ENCODE peak calls at places on chromosomes 12 and 14, in five cellular contexts. One of them, this sample, is unnamed.
A peak's percentile ranks its signal among the peaks of the same experiment; 100 is the strongest.

GRCh38 chr12:20415013-20415412 is 46.7 kb downstream of the PDE3A start:
- DNase-seq in epithelial cell of esophagus: no peak
- DNase-seq in progenitor cell of endocrine pancreas: no peak
- DNase-seq in endothelial cell: no peak
- DNase-seq in H9: no peak
- DNase-seq in this sample: no peak

GRCh38 chr14:92501891-92502351 is 11.7 kb upstream of the RIN3 start:
- DNase-seq in progenitor cell of endocrine pancreas: no peak
- DNase-seq in endothelial cell: no peak
- DNase-seq in epithelial cell of esophagus: no peak
- DNase-seq in H9: no peak
- DNase-seq in this sample: peak; percentile 13

GRCh38 chr14:71338153-71338552 is 430.9 kb downstream of the PCNX1 start:
- DNase-seq in epithelial cell of esophagus: no peak
- DNase-seq in H9: no peak
- DNase-seq in progenitor cell of endocrine pancreas: no peak
- DNase-seq in endothelial cell: no peak
- DNase-seq in this sample: no peak

GRCh38 chr12:6376079-6376941 is 947 bp upstream of the SCNN1A start:
- DNase-seq in H9: peak; percentile 83
- DNase-seq in endothelial cell: peak; percentile 66
- DNase-seq in progenitor cell of endocrine pancreas: no peak
- DNase-seq in epithelial cell of esophagus: peak; percentile 60
- DNase-seq in this sample: peak; percentile 97

GRCh38 chr12:12323606-12324005 is 26.4 kb downstream of the MANSC1 start:
- DNase-seq in H9: no peak
- DNase-seq in progenitor cell of endocrine pancreas: no peak
- DNase-seq in endothelial cell: no peak
- DNase-seq in epithelial cell of esophagus: no peak
- DNase-seq in this sample: no peak

GRCh38 chr12:34391771-34392581 is 369.7 kb downstream of the ALG10 start:
- DNase-seq in epithelial cell of esophagus: no peak
- DNase-seq in endothelial cell: no peak
- DNase-seq in progenitor cell of endocrine pancreas: no peak
- DNase-seq in H9: no peak
- DNase-seq in this sample: no peak

GRCh38 chr12:98635657-98636323 is 8.8 kb downstream of the IKBIP start:
- DNase-seq in endothelial cell: no peak
- DNase-seq in epithelial cell of esophagus: peak; percentile 89
- DNase-seq in H9: no peak
- DNase-seq in progenitor cell of endocrine pancreas: no peak
- DNase-seq in this sample: peak; percentile 78

GRCh38 chr12:95998611-95999300 is 2.6 kb upstream of the HAL start:
- DNase-seq in endothelial cell: peak; percentile 25
- DNase-seq in progenitor cell of endocrine pancreas: no peak
- DNase-seq in epithelial cell of esophagus: peak; percentile 67
- DNase-seq in H9: peak; percentile 64
- DNase-seq in this sample: peak; percentile 68

GRCh38 chr14:55977346-55977745 is 140.9 kb upstream of the PELI2 start:
- DNase-seq in H9: no peak
- DNase-seq in endothelial cell: no peak
- DNase-seq in epithelial cell of esophagus: no peak
- DNase-seq in progenitor cell of endocrine pancreas: no peak
- DNase-seq in this sample: no peak

GRCh38 chr14:26917086-26917485 is 319.3 kb upstream of the NOVA1 start:
- DNase-seq in progenitor cell of endocrine pancreas: no peak
- DNase-seq in epithelial cell of esophagus: peak; percentile 56
- DNase-seq in endothelial cell: no peak
- DNase-seq in H9: no peak
- DNase-seq in this sample: peak; percentile 44

GRCh38 chr12:59372971-59373370 is 222.9 kb upstream of the SLC16A7 start:
- DNase-seq in epithelial cell of esophagus: peak; percentile 42
- DNase-seq in H9: peak; percentile 60
- DNase-seq in endothelial cell: peak; percentile 30
- DNase-seq in progenitor cell of endocrine pancreas: no peak
- DNase-seq in this sample: peak; percentile 34

GRCh38 chr12:25992026-25992782 is 33.7 kb downstream of the RASSF8 start:
- DNase-seq in endothelial cell: no peak
- DNase-seq in epithelial cell of esophagus: peak; percentile 80
- DNase-seq in progenitor cell of endocrine pancreas: no peak
- DNase-seq in H9: no peak
- DNase-seq in this sample: peak; percentile 53

GRCh38 chr12:124114316-124114715 is 141.3 kb downstream of the ZNF664 start:
- DNase-seq in endothelial cell: no peak
- DNase-seq in progenitor cell of endocrine pancreas: no peak
- DNase-seq in epithelial cell of esophagus: no peak
- DNase-seq in H9: no peak
- DNase-seq in this sample: no peak

GRCh38 chr12:46370792-46371717 is 1.5 kb downstream of the SLC38A2 start:
- DNase-seq in epithelial cell of esophagus: peak; percentile 78
- DNase-seq in H9: peak; percentile 91
- DNase-seq in endothelial cell: peak; percentile 96
- DNase-seq in progenitor cell of endocrine pancreas: peak; percentile 88
- DNase-seq in this sample: peak; percentile 89

GRCh38 chr12:65603428-65604351 is 220.6 kb upstream of the HMGA2 start:
- DNase-seq in H9: no peak
- DNase-seq in progenitor cell of endocrine pancreas: no peak
- DNase-seq in epithelial cell of esophagus: peak; percentile 73
- DNase-seq in endothelial cell: no peak
- DNase-seq in this sample: peak; percentile 91

GRCh38 chr12:103881261-103881660 is 40.2 kb upstream of the NT5DC3 start:
- DNase-seq in progenitor cell of endocrine pancreas: no peak
- DNase-seq in epithelial cell of esophagus: no peak
- DNase-seq in H9: no peak
- DNase-seq in endothelial cell: no peak
- DNase-seq in this sample: no peak

GRCh38 chr12:91877022-91877421 is 268.6 kb downstream of the BTG1 start:
- DNase-seq in H9: no peak
- DNase-seq in progenitor cell of endocrine pancreas: no peak
- DNase-seq in epithelial cell of esophagus: peak; percentile 16
- DNase-seq in endothelial cell: no peak
- DNase-seq in this sample: no peak

GRCh38 chr14:63573579-63573978 is 30.4 kb upstream of the PPP2R5E start:
- DNase-seq in epithelial cell of esophagus: peak; percentile 36
- DNase-seq in progenitor cell of endocrine pancreas: no peak
- DNase-seq in H9: no peak
- DNase-seq in endothelial cell: no peak
- DNase-seq in this sample: no peak

GRCh38 chr14:28987516-28987915 is 220.9 kb downstream of the FOXG1 start:
- DNase-seq in progenitor cell of endocrine pancreas: no peak
- DNase-seq in H9: no peak
- DNase-seq in endothelial cell: no peak
- DNase-seq in epithelial cell of esophagus: peak; percentile 12
- DNase-seq in this sample: peak; percentile 5

GRCh38 chr12:6387541-6387940 is 3.6 kb downstream of the LTBR start:
- DNase-seq in endothelial cell: no peak
- DNase-seq in epithelial cell of esophagus: no peak
- DNase-seq in progenitor cell of endocrine pancreas: no peak
- DNase-seq in H9: peak; percentile 34
- DNase-seq in this sample: no peak

GRCh38 chr12:97805086-97805485 is 342.5 kb downstream of the RMST start:
- DNase-seq in H9: no peak
- DNase-seq in progenitor cell of endocrine pancreas: no peak
- DNase-seq in epithelial cell of esophagus: no peak
- DNase-seq in endothelial cell: no peak
- DNase-seq in this sample: no peak

GRCh38 chr12:116996648-116997047 is 85.9 kb downstream of the FBXW8 start:
- DNase-seq in endothelial cell: no peak
- DNase-seq in progenitor cell of endocrine pancreas: no peak
- DNase-seq in epithelial cell of esophagus: no peak
- DNase-seq in H9: no peak
- DNase-seq in this sample: no peak

GRCh38 chr12:4833511-4833910 is 76.2 kb upstream of the KCNA1 start:
- DNase-seq in epithelial cell of esophagus: no peak
- DNase-seq in H9: no peak
- DNase-seq in endothelial cell: no peak
- DNase-seq in progenitor cell of endocrine pancreas: no peak
- DNase-seq in this sample: no peak

GRCh38 chr12:120321382-120322202 is 6.0 kb downstream of the PLA2G1B start:
- DNase-seq in epithelial cell of esophagus: no peak
- DNase-seq in progenitor cell of endocrine pancreas: no peak
- DNase-seq in endothelial cell: no peak
- DNase-seq in H9: no peak
- DNase-seq in this sample: no peak

GRCh38 chr12:68245071-68246021 is 8.1 kb downstream of the IL22 start:
- DNase-seq in endothelial cell: no peak
- DNase-seq in H9: no peak
- DNase-seq in progenitor cell of endocrine pancreas: no peak
- DNase-seq in epithelial cell of esophagus: no peak
- DNase-seq in this sample: no peak

GRCh38 chr12:30515351-30515750 is 180.3 kb downstream of the IPO8 start:
- DNase-seq in endothelial cell: no peak
- DNase-seq in H9: no peak
- DNase-seq in progenitor cell of endocrine pancreas: no peak
- DNase-seq in epithelial cell of esophagus: no peak
- DNase-seq in this sample: peak; percentile 3

GRCh38 chr12:106632797-106633450 is 50.1 kb downstream of the RFX4 start:
- DNase-seq in epithelial cell of esophagus: no peak
- DNase-seq in endothelial cell: no peak
- DNase-seq in H9: no peak
- DNase-seq in progenitor cell of endocrine pancreas: no peak
- DNase-seq in this sample: no peak

GRCh38 chr12:16939871-16940306 is 333.9 kb upstream of the LMO3 start:
- DNase-seq in H9: peak; percentile 91
- DNase-seq in endothelial cell: peak; percentile 64
- DNase-seq in progenitor cell of endocrine pancreas: no peak
- DNase-seq in epithelial cell of esophagus: peak; percentile 92
- DNase-seq in this sample: peak; percentile 78

GRCh38 chr12:71685961-71686657 is at the start of gene TMEM19:
- DNase-seq in epithelial cell of esophagus: peak; percentile 93
- DNase-seq in progenitor cell of endocrine pancreas: peak; percentile 79
- DNase-seq in H9: peak; percentile 91
- DNase-seq in endothelial cell: peak; percentile 84
- DNase-seq in this sample: peak; percentile 89
- TF ChIP-seq CTCF in epithelial cell of esophagus: peak; percentile 27
- TF ChIP-seq CTCF in progenitor cell of endocrine pancreas: peak; percentile 29
- TF ChIP-seq CTCF in H9: no peak
- TF ChIP-seq CTCF in endothelial cell: no peak
- TF ChIP-seq CTCF in this sample: peak; percentile 11

DNA sequence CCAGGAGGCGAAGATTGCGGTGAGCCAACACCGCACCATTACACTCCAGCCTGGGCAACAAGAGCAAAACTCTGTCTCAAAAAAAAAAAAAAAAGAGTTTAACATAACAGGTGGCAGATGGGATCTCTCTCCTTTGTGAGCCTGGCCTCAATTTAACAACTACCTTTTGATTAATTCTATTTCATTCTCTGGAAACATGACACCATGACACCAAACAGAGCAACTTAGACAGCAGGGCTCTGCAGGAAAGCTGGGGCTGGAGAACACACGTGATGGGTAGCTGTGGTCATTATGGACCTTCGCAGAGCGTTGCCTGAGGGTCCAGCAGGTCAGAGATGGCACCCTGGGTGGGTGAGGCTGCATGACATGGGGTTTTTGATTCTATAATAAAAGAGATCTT is 1.7 kb upstream of the DGLUCY start:
- DNase-seq in H9: no peak
- DNase-seq in epithelial cell of esophagus: no peak
- DNase-seq in endothelial cell: no peak
- DNase-seq in progenitor cell of endocrine pancreas: no peak
- DNase-seq in this sample: no peak
- TF ChIP-seq CTCF in H9: no peak
- TF ChIP-seq CTCF in epithelial cell of esophagus: no peak
- TF ChIP-seq CTCF in endothelial cell: no peak
- TF ChIP-seq CTCF in progenitor cell of endocrine pancreas: no peak
- TF ChIP-seq CTCF in this sample: no peak

DNA sequence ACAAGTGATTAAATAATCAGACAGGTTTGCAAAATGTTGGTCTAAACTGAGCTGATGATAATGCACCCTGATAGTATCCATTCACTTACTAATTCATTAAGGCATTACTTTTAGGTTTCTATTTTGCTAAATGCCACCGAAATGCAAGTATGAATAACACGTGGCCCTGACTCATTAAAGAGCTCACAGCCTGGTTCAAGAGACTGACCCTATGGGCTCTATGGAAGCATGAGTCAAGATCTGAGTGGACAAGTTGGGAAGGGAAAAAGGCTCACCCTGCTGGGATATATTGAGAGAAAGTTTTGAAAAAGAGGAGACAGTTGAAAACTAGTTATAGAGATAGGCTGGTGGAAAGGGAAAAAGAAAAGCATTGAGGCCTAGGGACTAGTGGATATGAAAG is 14.8 kb upstream of the LRRC9 start:
- DNase-seq in epithelial cell of esophagus: no peak
- DNase-seq in endothelial cell: no peak
- DNase-seq in progenitor cell of endocrine pancreas: no peak
- DNase-seq in H9: no peak
- DNase-seq in this sample: peak; percentile 44
- TF ChIP-seq CTCF in epithelial cell of esophagus: no peak
- TF ChIP-seq CTCF in endothelial cell: no peak
- TF ChIP-seq CTCF in progenitor cell of endocrine pancreas: no peak
- TF ChIP-seq CTCF in H9: no peak
- TF ChIP-seq CTCF in this sample: no peak

DNA sequence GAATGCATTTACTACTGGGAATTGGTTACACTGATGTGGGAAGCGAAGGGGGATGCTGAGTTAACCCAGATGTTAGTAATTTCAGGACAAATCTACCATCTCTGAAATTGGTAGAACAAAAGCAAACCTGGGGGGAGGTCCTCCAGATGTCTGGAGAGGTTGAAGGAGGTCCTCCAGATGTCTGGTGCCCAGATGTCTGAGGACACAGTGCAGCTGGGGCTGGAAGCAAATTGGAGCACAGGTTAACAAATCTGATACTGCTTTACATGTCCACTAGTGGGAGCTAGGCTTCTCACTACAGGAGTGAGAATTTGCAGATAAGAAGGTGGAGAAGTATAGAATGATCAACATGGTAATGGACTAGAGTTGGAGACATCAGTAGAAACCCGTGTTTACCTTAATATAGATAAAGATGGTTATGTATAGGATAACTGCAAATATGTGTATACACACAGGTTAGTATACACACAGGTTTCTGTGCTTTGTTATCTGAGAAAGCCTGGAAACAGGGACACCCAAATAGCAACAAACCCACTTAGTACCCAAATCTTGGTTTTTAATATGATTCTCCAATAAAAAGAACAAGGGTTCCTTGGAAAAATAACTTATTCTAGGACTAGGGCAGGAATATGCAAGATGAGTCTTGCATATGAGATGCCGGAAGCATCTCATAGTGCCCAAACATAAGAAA is 162.5 kb downstream of the C12orf50 start:
- DNase-seq in H9: peak; percentile 35
- DNase-seq in progenitor cell of endocrine pancreas: no peak
- DNase-seq in epithelial cell of esophagus: peak; percentile 60
- DNase-seq in endothelial cell: peak; percentile 14
- DNase-seq in this sample: peak; percentile 38
- TF ChIP-seq CTCF in H9: peak; percentile 64
- TF ChIP-seq CTCF in progenitor cell of endocrine pancreas: peak; percentile 38
- TF ChIP-seq CTCF in epithelial cell of esophagus: peak; percentile 82
- TF ChIP-seq CTCF in endothelial cell: no peak
- TF ChIP-seq CTCF in this sample: peak; percentile 34